ENCODE peak calls at places on chromosomes 1 and 21, in seven cellular contexts. L is stimulated activated CD8-positive, alpha-beta memory T cell treated with anti-CD3 and anti-CD28 coated beads, Interleukin-15, amount 100 ng/mL, for 48 hours; N is hippocampal formation; V is activated naive CD8-positive, alpha-beta T cell treated with anti-CD3 and anti-CD28 coated beads, Interleukin-2, amount 50 U/mL, for 24 hours; Z is 8988T; I is HEK293T; T is germinal center. A is an unnamed sample.

GRCh38 chr1:10679521-10680220 is 116.8 kb downstream of the CASZ1 start:
- DNase-seq in V (no peak), T (no peak), I (peak; percentile 64), Z (no peak), L (no peak), N (no peak), A (peak; percentile 74)

GRCh38 chr1:39854738-39855137 is 28.6 kb downstream of the TRIT1 start:
- DNase-seq in Z (no peak), I (no peak), V (no peak), N (no peak), T (no peak), L (no peak), A (no peak)

GRCh38 chr1:203934027-203934426 is 72.6 kb downstream of the SNRPE start:
- DNase-seq in T (no peak), N (no peak), V (no peak), I (no peak), Z (no peak), L (no peak), A (no peak)

GRCh38 chr1:203188686-203189232 is 2.3 kb upstream of the CHI3L1 start:
- DNase-seq in V (no peak), T (no peak), Z (no peak), N (no peak), I (no peak), L (no peak), A (no peak)

GRCh38 chr1:40663324-40664166 is 1.9 kb downstream of the RIMS3 start:
- DNase-seq in L (no peak), T (peak; percentile 24), V (no peak), N (no peak), Z (no peak), I (no peak), A (no peak)

GRCh38 chr1:33337994-33338494 is 17.1 kb upstream of the A3GALT2 start:
- DNase-seq in T (no peak), I (no peak), V (no peak), N (no peak), L (no peak), Z (no peak), A (no peak)

GRCh38 chr1:5907966-5908365 is 84.3 kb downstream of the NPHP4 start:
- DNase-seq in L (no peak), Z (no peak), V (no peak), I (no peak), T (no peak), N (no peak), A (no peak)

GRCh38 chr21:42097274-42097673 is 26.2 kb downstream of the UMODL1 start:
- DNase-seq in I (no peak), N (no peak), L (no peak), Z (no peak), V (no peak), T (no peak), A (no peak)

GRCh38 chr1:112528076-112528475 is 19.3 kb downstream of the WNT2B start:
- DNase-seq in T (no peak), N (no peak), Z (no peak), V (no peak), L (no peak), I (no peak), A (no peak)

GRCh38 chr1:64898107-64898861 is 68.1 kb downstream of the JAK1 start:
- DNase-seq in I (peak; percentile 76), N (no peak), L (no peak), V (peak; percentile 37), T (peak; percentile 36), Z (peak; percentile 17), A (peak; percentile 80)

GRCh38 chr1:180117764-180118116 is 36.9 kb upstream of the QSOX1 start:
- DNase-seq in N (no peak), I (no peak), T (no peak), V (no peak), Z (peak; percentile 23), L (no peak), A (no peak)

GRCh38 chr1:209796733-209797025 is 9.3 kb downstream of the IRF6 start:
- DNase-seq in V (no peak), Z (no peak), I (no peak), L (no peak), T (no peak), N (no peak), A (no peak)

GRCh38 chr1:170692866-170693575 is 29.1 kb downstream of the PRRX1 start:
- DNase-seq in T (no peak), V (no peak), N (no peak), L (no peak), Z (no peak), I (peak; percentile 36), A (no peak)

GRCh38 chr1:156833598-156833997 is 16.9 kb upstream of the SH2D2A start:
- DNase-seq in L (no peak), Z (no peak), V (no peak), I (no peak), T (no peak), N (no peak), A (no peak)

GRCh38 chr21:41955516-41955915 is 1.7 kb upstream of the C2CD2 start:
- DNase-seq in L (no peak), Z (no peak), N (no peak), V (no peak), T (no peak), I (no peak), A (no peak)

GRCh38 chr21:35811115-35811806 is 249.1 kb downstream of the SETD4 start:
- DNase-seq in I (no peak), T (no peak), V (no peak), Z (no peak), L (no peak), N (no peak), A (no peak)

GRCh38 chr1:30765610-30766434 is 8.2 kb upstream of the LAPTM5 start:
- DNase-seq in T (no peak), L (no peak), I (no peak), N (no peak), V (peak; percentile 52), Z (no peak), A (no peak)

GRCh38 chr21:39381009-39381408 is 32.1 kb upstream of the HMGN1 start:
- DNase-seq in L (no peak), I (no peak), Z (no peak), V (no peak), T (no peak), N (no peak), A (no peak)

GRCh38 chr1:10220200-10220599 is 9.8 kb downstream of the KIF1B start:
- DNase-seq in Z (no peak), I (no peak), T (no peak), V (no peak), N (no peak), L (no peak), A (no peak)

GRCh38 chr1:53400761-53401379 is 58.3 kb upstream of the DMRTB1 start:
- DNase-seq in Z (no peak), T (no peak), N (no peak), I (no peak), V (no peak), L (no peak), A (no peak)

GRCh38 chr21:25960423-25960822 is 210.1 kb downstream of the APP start:
- DNase-seq in I (no peak), Z (no peak), N (no peak), L (no peak), T (no peak), V (no peak), A (no peak)

GRCh38 chr21:45283611-45284455 is 3.9 kb downstream of the POFUT2 start:
- DNase-seq in L (no peak), N (no peak), Z (no peak), V (no peak), T (no peak), I (no peak), A (no peak)

GRCh38 chr21:44551290-44552015 is at the start of gene KRTAP10-2:
- DNase-seq in L (no peak), I (no peak), T (no peak), N (no peak), Z (no peak), V (no peak), A (no peak)

GRCh38 chr21:38303300-38303699 is 46.5 kb downstream of the KCNJ15 start:
- DNase-seq in T (no peak), Z (no peak), V (no peak), L (no peak), N (no peak), I (no peak), A (no peak)

GRCh38 chr1:87330954-87331318 is 2.3 kb downstream of the LMO4 start:
- DNase-seq in I (no peak), N (no peak), Z (no peak), V (no peak), T (no peak), L (no peak), A (no peak)

GRCh38 chr1:210687582-210688279 is 359.0 kb downstream of the HHAT start:
- DNase-seq in I (no peak), Z (no peak), V (no peak), N (no peak), T (no peak), L (no peak), A (no peak)

GRCh38 chr1:211281322-211282022 is 22.3 kb downstream of the RCOR3 start:
- DNase-seq in V (no peak), Z (no peak), T (no peak), N (no peak), L (no peak), I (no peak), A (no peak)

A was measured in T47D.